ENCODE peak calls at places on chromosomes 2 and 18, in four cellular contexts. S is left cardiac atrium; H is stimulated activated CD4-positive, alpha-beta T cell treated with anti-CD3 and anti-CD28 coated beads, Interleukin-15, amount 100 ng/mL, for 1 hour; R is posterior cingulate gyrus. F is an unnamed sample.

GRCh38 chr2:10579441-10580169 is 110.2 kb downstream of the NOL10 start:
- DNase-seq in S (no peak), H (no peak), R (no peak), F (no peak)

GRCh38 chr2:233354971-233355574 is 779 bp downstream of the DGKD start:
- DNase-seq in S (peak; percentile 48), H (no peak), R (peak; percentile 31), F (peak; percentile 48)

GRCh38 chr2:182379235-182379634 is 47.6 kb downstream of the PDE1A start:
- DNase-seq in S (no peak), H (no peak), R (no peak), F (no peak)

GRCh38 chr18:67362906-67363305 is 153.6 kb downstream of the DSEL start:
- DNase-seq in S (no peak), H (no peak), R (no peak), F (no peak)

GRCh38 chr2:200022511-200022910 is 67.1 kb downstream of the MAIP1 start:
- DNase-seq in S (no peak), H (no peak), R (no peak), F (no peak)

GRCh38 chr2:204664708-204665121 is 119.4 kb downstream of the PARD3B start:
- DNase-seq in S (no peak), H (no peak), R (no peak), F (no peak)

GRCh38 chr2:144996225-144996795 is 476.4 kb upstream of the ZEB2 start:
- DNase-seq in S (no peak), H (no peak), R (no peak), F (no peak)

GRCh38 chr18:37524546-37525301 is 40.9 kb downstream of the CELF4 start:
- DNase-seq in S (no peak), H (no peak), R (no peak), F (no peak)

GRCh38 chr18:45384137-45384998 is 230.9 kb upstream of the SLC14A2 start:
- DNase-seq in S (peak; percentile 55), H (no peak), R (peak; percentile 20), F (peak; percentile 35)

GRCh38 chr18:70207181-70207580 is 1.7 kb upstream of the RTTN start:
- DNase-seq in S (no peak), H (no peak), R (no peak), F (no peak)

GRCh38 chr2:158926478-158926948 is 41.9 kb upstream of the TANC1 start:
- DNase-seq in S (no peak), H (no peak), R (no peak), F (no peak)

F was measured in pancreas.